ENCODE peak calls at places on chromosomes 2 and 18, in four cellular contexts. N is heart right ventricle, Z is progenitor cell of endocrine pancreas, Y is neural crest cell. G is an unnamed sample.

GRCh38 chr18:8948011-8948410 is 154.5 kb upstream of the NDUFV2 start:
- DNase-seq in N (no peak), Z (no peak), Y (no peak), G (no peak)

GRCh38 chr2:106859498-106859897 is 26.5 kb downstream of the ST6GAL2 start:
- DNase-seq in N (no peak), Z (no peak), Y (no peak), G (no peak)

GRCh38 chr2:119248751-119249150 is 25.1 kb downstream of the STEAP3 start:
- DNase-seq in N (no peak), Z (no peak), Y (no peak), G (peak; percentile 11)

GRCh38 chr2:70118798-70119454 is 31.6 kb downstream of the PCBP1 start:
- DNase-seq in N (no peak), Z (no peak), Y (peak; percentile 34), G (peak; percentile 37)

GRCh38 chr2:69985684-69986083 is 24.3 kb upstream of the ASPRV1 start:
- DNase-seq in N (peak; percentile 23), Z (no peak), Y (no peak), G (no peak)

GRCh38 chr2:230999477-230999876 is 3.6 kb downstream of the SPATA3 start:
- DNase-seq in N (no peak), Z (no peak), Y (no peak), G (no peak)

GRCh38 chr2:10228611-10229365 is 73.9 kb upstream of the HPCAL1 start:
- DNase-seq in N (no peak), Z (peak; percentile 42), Y (no peak), G (peak; percentile 80)

GRCh38 chr18:33201509-33201926 is 239.0 kb downstream of the CCDC178 start:
- DNase-seq in N (no peak), Z (no peak), Y (peak; percentile 36), G (no peak)

GRCh38 chr18:50194623-50195532 is at the start of gene MYO5B:
- DNase-seq in N (peak; percentile 25), Z (peak; percentile 79), Y (peak; percentile 17), G (peak; percentile 93)

GRCh38 chr2:7037340-7038333 is 120.4 kb downstream of the RNF144A start:
- DNase-seq in N (no peak), Z (peak; percentile 46), Y (peak; percentile 71), G (peak; percentile 74)

GRCh38 chr2:203673933-203674332 is 32.5 kb upstream of the CD28 start:
- DNase-seq in N (no peak), Z (no peak), Y (no peak), G (no peak)

GRCh38 chr18:47263197-47263827 is 11.9 kb upstream of the SKOR2 start:
- DNase-seq in N (no peak), Z (no peak), Y (no peak), G (no peak)

GRCh38 chr2:148704247-148704646 is 59.7 kb downstream of the EPC2 start:
- DNase-seq in N (no peak), Z (no peak), Y (no peak), G (no peak)

GRCh38 chr2:144452169-144453038 is 67.5 kb downstream of the ZEB2 start:
- DNase-seq in N (no peak), Z (no peak), Y (no peak), G (no peak)
- TF ChIP-seq CTCF in N (no peak), Z (peak; percentile 30), Y (peak; percentile 46), G (peak; percentile 24)

GRCh38 chr2:46615555-46616487 is 136.5 kb downstream of the TMEM247 start:
- DNase-seq in N (no peak), Z (no peak), Y (no peak), G (peak; percentile 54)
- TF ChIP-seq CTCF in N (peak; percentile 46), Z (peak; percentile 23), Y (no peak), G (no peak)

GRCh38 chr2:26729311-26729710 is 34.8 kb upstream of the SLC35F6 start:
- DNase-seq in N (no peak), Z (no peak), Y (no peak), G (no peak)

GRCh38 chr2:26730549-26730948 is 33.5 kb upstream of the SLC35F6 start:
- DNase-seq in N (no peak), Z (no peak), Y (no peak), G (no peak)

GRCh38 chr2:26726229-26726628 is 33.7 kb downstream of the KCNK3 start:
- DNase-seq in N (no peak), Z (no peak), Y (no peak), G (no peak)

GRCh38 chr2:26725516-26725810 is 32.9 kb downstream of the KCNK3 start:
- DNase-seq in N (peak; percentile 48), Z (no peak), Y (no peak), G (no peak)

GRCh38 chr2:26727641-26728561 is 35.4 kb downstream of the KCNK3 start:
- DNase-seq in N (no peak), Z (no peak), Y (no peak), G (no peak)
- TF ChIP-seq CTCF in N (peak; percentile 52), Z (no peak), Y (no peak), G (peak; percentile 13)

GRCh38 chr2:197307236-197307932 is 3.2 kb downstream of the ANKRD44 start:
- DNase-seq in N (no peak), Z (no peak), Y (no peak), G (no peak)
- TF ChIP-seq CTCF in N (peak; percentile 9), Z (no peak), Y (no peak), G (no peak)

GRCh38 chr2:55437515-55438390 is 18.1 kb upstream of the CCDC88A start:
- DNase-seq in N (no peak), Z (no peak), Y (no peak), G (no peak)

GRCh38 chr2:55430536-55430935 is 10.9 kb upstream of the CCDC88A start:
- DNase-seq in N (no peak), Z (no peak), Y (no peak), G (no peak)

GRCh38 chr2:55428258-55428657 is 8.6 kb upstream of the CCDC88A start:
- DNase-seq in N (no peak), Z (no peak), Y (no peak), G (no peak)

GRCh38 chr2:55431982-55432627 is 12.4 kb upstream of the CCDC88A start:
- DNase-seq in N (no peak), Z (no peak), Y (no peak), G (no peak)
- TF ChIP-seq CTCF in N (peak; percentile 72), Z (peak; percentile 57), Y (peak; percentile 72), G (peak; percentile 49)

G was measured in Peyer's patch.